ENCODE peak calls at places on chromosome 1, in ten cellular contexts. One of them, this sample, is unnamed.

GRCh38 chr1:213669964-213670691 is 317.6 kb upstream of the PROX1 start:
- DNase-seq in activated naive CD4-positive, alpha-beta T cell: no peak
- DNase-seq in activated T-cell treated with anti-CD3 and anti-CD28 coated beads for 1 hour: peak; percentile 2
- DNase-seq in astrocyte of the cerebellum: no peak
- DNase-seq in iris pigment epithelial cell: no peak
- DNase-seq in KG1: no peak
- DNase-seq in activated CD4-positive, alpha-beta T cell treated with anti-CD3 and anti-CD28 coated beads for 1 hour: peak; percentile 12
- DNase-seq in psoas muscle: no peak
- DNase-seq in SJSA1: no peak
- DNase-seq in GM12865: no peak
- DNase-seq in this sample: no peak

GRCh38 chr1:205447457-205448415 is 8.1 kb downstream of the BLACAT1 start:
- DNase-seq in activated naive CD4-positive, alpha-beta T cell: no peak
- DNase-seq in activated T-cell treated with anti-CD3 and anti-CD28 coated beads for 1 hour: no peak
- DNase-seq in astrocyte of the cerebellum: no peak
- DNase-seq in iris pigment epithelial cell: no peak
- DNase-seq in KG1: no peak
- DNase-seq in activated CD4-positive, alpha-beta T cell treated with anti-CD3 and anti-CD28 coated beads for 1 hour: no peak
- DNase-seq in psoas muscle: no peak
- DNase-seq in SJSA1: no peak
- DNase-seq in GM12865: no peak
- DNase-seq in this sample: no peak

GRCh38 chr1:45543599-45544417 is 6.8 kb upstream of the AKR1A1 start:
- DNase-seq in activated naive CD4-positive, alpha-beta T cell: peak; percentile 8
- DNase-seq in activated T-cell treated with anti-CD3 and anti-CD28 coated beads for 1 hour: peak; percentile 48
- DNase-seq in astrocyte of the cerebellum: no peak
- DNase-seq in iris pigment epithelial cell: no peak
- DNase-seq in KG1: peak; percentile 80
- DNase-seq in activated CD4-positive, alpha-beta T cell treated with anti-CD3 and anti-CD28 coated beads for 1 hour: peak; percentile 50
- DNase-seq in psoas muscle: peak; percentile 26
- DNase-seq in SJSA1: no peak
- DNase-seq in GM12865: peak; percentile 83
- DNase-seq in this sample: peak; percentile 98

GRCh38 chr1:18535391-18536210 is 54.9 kb downstream of the KLHDC7A start:
- DNase-seq in activated naive CD4-positive, alpha-beta T cell: no peak
- DNase-seq in activated T-cell treated with anti-CD3 and anti-CD28 coated beads for 1 hour: no peak
- DNase-seq in astrocyte of the cerebellum: no peak
- DNase-seq in iris pigment epithelial cell: no peak
- DNase-seq in KG1: no peak
- DNase-seq in activated CD4-positive, alpha-beta T cell treated with anti-CD3 and anti-CD28 coated beads for 1 hour: no peak
- DNase-seq in psoas muscle: no peak
- DNase-seq in SJSA1: no peak
- DNase-seq in GM12865: no peak
- DNase-seq in this sample: no peak

GRCh38 chr1:68651115-68651514 is 154.2 kb upstream of the DEPDC1 start:
- DNase-seq in activated naive CD4-positive, alpha-beta T cell: no peak
- DNase-seq in activated T-cell treated with anti-CD3 and anti-CD28 coated beads for 1 hour: no peak
- DNase-seq in astrocyte of the cerebellum: no peak
- DNase-seq in iris pigment epithelial cell: no peak
- DNase-seq in KG1: no peak
- DNase-seq in activated CD4-positive, alpha-beta T cell treated with anti-CD3 and anti-CD28 coated beads for 1 hour: no peak
- DNase-seq in psoas muscle: no peak
- DNase-seq in SJSA1: no peak
- DNase-seq in GM12865: no peak
- DNase-seq in this sample: no peak

GRCh38 chr1:164743991-164744390 is 185.0 kb downstream of the PBX1 start:
- DNase-seq in activated naive CD4-positive, alpha-beta T cell: no peak
- DNase-seq in activated T-cell treated with anti-CD3 and anti-CD28 coated beads for 1 hour: no peak
- DNase-seq in astrocyte of the cerebellum: no peak
- DNase-seq in iris pigment epithelial cell: no peak
- DNase-seq in KG1: no peak
- DNase-seq in activated CD4-positive, alpha-beta T cell treated with anti-CD3 and anti-CD28 coated beads for 1 hour: no peak
- DNase-seq in psoas muscle: no peak
- DNase-seq in SJSA1: no peak
- DNase-seq in GM12865: no peak
- DNase-seq in this sample: no peak

GRCh38 chr1:80540605-80541004 is 1260.1 kb upstream of the ADGRL2 start:
- DNase-seq in activated naive CD4-positive, alpha-beta T cell: no peak
- DNase-seq in activated T-cell treated with anti-CD3 and anti-CD28 coated beads for 1 hour: no peak
- DNase-seq in astrocyte of the cerebellum: no peak
- DNase-seq in iris pigment epithelial cell: no peak
- DNase-seq in KG1: no peak
- DNase-seq in activated CD4-positive, alpha-beta T cell treated with anti-CD3 and anti-CD28 coated beads for 1 hour: no peak
- DNase-seq in psoas muscle: no peak
- DNase-seq in SJSA1: no peak
- DNase-seq in GM12865: no peak
- DNase-seq in this sample: no peak

GRCh38 chr1:89847191-89847729 is 26.4 kb downstream of the LRRC8D start:
- DNase-seq in activated naive CD4-positive, alpha-beta T cell: no peak
- DNase-seq in activated T-cell treated with anti-CD3 and anti-CD28 coated beads for 1 hour: no peak
- DNase-seq in astrocyte of the cerebellum: no peak
- DNase-seq in iris pigment epithelial cell: no peak
- DNase-seq in KG1: no peak
- DNase-seq in activated CD4-positive, alpha-beta T cell treated with anti-CD3 and anti-CD28 coated beads for 1 hour: no peak
- DNase-seq in psoas muscle: no peak
- DNase-seq in SJSA1: no peak
- DNase-seq in GM12865: no peak
- DNase-seq in this sample: no peak

GRCh38 chr1:75582725-75583261 is 28.1 kb downstream of the SLC44A5 start:
- DNase-seq in activated naive CD4-positive, alpha-beta T cell: no peak
- DNase-seq in activated T-cell treated with anti-CD3 and anti-CD28 coated beads for 1 hour: no peak
- DNase-seq in astrocyte of the cerebellum: no peak
- DNase-seq in iris pigment epithelial cell: no peak
- DNase-seq in KG1: no peak
- DNase-seq in activated CD4-positive, alpha-beta T cell treated with anti-CD3 and anti-CD28 coated beads for 1 hour: no peak
- DNase-seq in psoas muscle: no peak
- DNase-seq in SJSA1: no peak
- DNase-seq in GM12865: no peak
- DNase-seq in this sample: no peak

GRCh38 chr1:100622037-100622436 is 84.1 kb downstream of the GPR88 start:
- DNase-seq in activated naive CD4-positive, alpha-beta T cell: no peak
- DNase-seq in activated T-cell treated with anti-CD3 and anti-CD28 coated beads for 1 hour: no peak
- DNase-seq in astrocyte of the cerebellum: peak; percentile 91
- DNase-seq in iris pigment epithelial cell: peak; percentile 99
- DNase-seq in KG1: no peak
- DNase-seq in activated CD4-positive, alpha-beta T cell treated with anti-CD3 and anti-CD28 coated beads for 1 hour: no peak
- DNase-seq in psoas muscle: no peak
- DNase-seq in SJSA1: peak; percentile 94
- DNase-seq in GM12865: no peak
- DNase-seq in this sample: no peak

GRCh38 chr1:150577557-150578277 is 1.7 kb downstream of the MCL1 start:
- DNase-seq in activated naive CD4-positive, alpha-beta T cell: no peak
- DNase-seq in activated T-cell treated with anti-CD3 and anti-CD28 coated beads for 1 hour: no peak
- DNase-seq in astrocyte of the cerebellum: no peak
- DNase-seq in iris pigment epithelial cell: peak; percentile 54
- DNase-seq in KG1: no peak
- DNase-seq in activated CD4-positive, alpha-beta T cell treated with anti-CD3 and anti-CD28 coated beads for 1 hour: no peak
- DNase-seq in psoas muscle: no peak
- DNase-seq in SJSA1: peak; percentile 31
- DNase-seq in GM12865: peak; percentile 44
- DNase-seq in this sample: no peak

GRCh38 chr1:95171270-95172245 is 54.4 kb downstream of the TLCD4 start:
- DNase-seq in activated naive CD4-positive, alpha-beta T cell: no peak
- DNase-seq in activated T-cell treated with anti-CD3 and anti-CD28 coated beads for 1 hour: no peak
- DNase-seq in astrocyte of the cerebellum: peak; percentile 5
- DNase-seq in iris pigment epithelial cell: no peak
- DNase-seq in KG1: no peak
- DNase-seq in activated CD4-positive, alpha-beta T cell treated with anti-CD3 and anti-CD28 coated beads for 1 hour: no peak
- DNase-seq in psoas muscle: no peak
- DNase-seq in SJSA1: no peak
- DNase-seq in GM12865: no peak
- DNase-seq in this sample: no peak

GRCh38 chr1:203625623-203626189 is 926 bp upstream of the ATP2B4 start:
- DNase-seq in activated naive CD4-positive, alpha-beta T cell: no peak
- DNase-seq in activated T-cell treated with anti-CD3 and anti-CD28 coated beads for 1 hour: peak; percentile 40
- DNase-seq in astrocyte of the cerebellum: no peak
- DNase-seq in iris pigment epithelial cell: peak; percentile 53
- DNase-seq in KG1: peak; percentile 83
- DNase-seq in activated CD4-positive, alpha-beta T cell treated with anti-CD3 and anti-CD28 coated beads for 1 hour: peak; percentile 49
- DNase-seq in psoas muscle: no peak
- DNase-seq in SJSA1: peak; percentile 61
- DNase-seq in GM12865: peak; percentile 62
- DNase-seq in this sample: peak; percentile 75

GRCh38 chr1:94803517-94804441 is 16.4 kb upstream of the SLC44A3 start:
- DNase-seq in activated naive CD4-positive, alpha-beta T cell: no peak
- DNase-seq in activated T-cell treated with anti-CD3 and anti-CD28 coated beads for 1 hour: no peak
- DNase-seq in astrocyte of the cerebellum: no peak
- DNase-seq in iris pigment epithelial cell: no peak
- DNase-seq in KG1: no peak
- DNase-seq in activated CD4-positive, alpha-beta T cell treated with anti-CD3 and anti-CD28 coated beads for 1 hour: no peak
- DNase-seq in psoas muscle: no peak
- DNase-seq in SJSA1: no peak
- DNase-seq in GM12865: no peak
- DNase-seq in this sample: no peak

GRCh38 chr1:99217599-99217998 is 46.7 kb upstream of the PLPPR4 start:
- DNase-seq in activated naive CD4-positive, alpha-beta T cell: no peak
- DNase-seq in activated T-cell treated with anti-CD3 and anti-CD28 coated beads for 1 hour: no peak
- DNase-seq in astrocyte of the cerebellum: no peak
- DNase-seq in iris pigment epithelial cell: no peak
- DNase-seq in KG1: no peak
- DNase-seq in activated CD4-positive, alpha-beta T cell treated with anti-CD3 and anti-CD28 coated beads for 1 hour: no peak
- DNase-seq in psoas muscle: no peak
- DNase-seq in SJSA1: no peak
- DNase-seq in GM12865: no peak
- DNase-seq in this sample: no peak

GRCh38 chr1:220880726-220881506 is 1.7 kb downstream of the HLX start:
- DNase-seq in activated naive CD4-positive, alpha-beta T cell: no peak
- DNase-seq in activated T-cell treated with anti-CD3 and anti-CD28 coated beads for 1 hour: no peak
- DNase-seq in astrocyte of the cerebellum: peak; percentile 44
- DNase-seq in iris pigment epithelial cell: peak; percentile 62
- DNase-seq in KG1: no peak
- DNase-seq in activated CD4-positive, alpha-beta T cell treated with anti-CD3 and anti-CD28 coated beads for 1 hour: no peak
- DNase-seq in psoas muscle: peak; percentile 84
- DNase-seq in SJSA1: no peak
- DNase-seq in GM12865: no peak
- DNase-seq in this sample: no peak

GRCh38 chr1:236451796-236452373 is 57.8 kb downstream of the EDARADD start:
- DNase-seq in activated naive CD4-positive, alpha-beta T cell: no peak
- DNase-seq in activated T-cell treated with anti-CD3 and anti-CD28 coated beads for 1 hour: peak; percentile 21
- DNase-seq in astrocyte of the cerebellum: no peak
- DNase-seq in iris pigment epithelial cell: peak; percentile 23
- DNase-seq in KG1: no peak
- DNase-seq in activated CD4-positive, alpha-beta T cell treated with anti-CD3 and anti-CD28 coated beads for 1 hour: peak; percentile 24
- DNase-seq in psoas muscle: no peak
- DNase-seq in SJSA1: peak; percentile 6
- DNase-seq in GM12865: peak; percentile 45
- DNase-seq in this sample: no peak

This sample was measured in GDM1.